ENCODE peak calls at places on chromosomes 2 and 18, in eight cellular contexts. M is heart left ventricle, V is HCT116, B is ascending aorta, T is endodermal cell, D is transverse colon, Y is fibroblast of lung, P is cardiac muscle cell. N is an unnamed sample.

GRCh38 chr2:70069049-70069448 is 18.2 kb upstream of the PCBP1 start:
- DNase-seq in B (no peak), D (peak; percentile 70), T (no peak), V (no peak), P (no peak), M (no peak), Y (no peak), N (peak; percentile 78)

GRCh38 chr2:188776634-188777033 is 197.5 kb upstream of the COL3A1 start:
- DNase-seq in V (peak; percentile 65), B (no peak), D (no peak), T (no peak), P (no peak), M (no peak), Y (peak; percentile 81), N (no peak)

GRCh38 chr18:79321625-79322024 is 74.1 kb upstream of the NFATC1 start:
- DNase-seq in M (no peak), P (no peak), V (no peak), Y (peak; percentile 38), B (no peak), T (no peak), D (no peak), N (no peak)

GRCh38 chr2:111946294-111947114 is 48.1 kb downstream of the MERTK start:
- DNase-seq in D (peak; percentile 58), B (no peak), Y (peak; percentile 98), P (peak; percentile 25), T (no peak), M (no peak), V (peak; percentile 94), N (peak; percentile 87)

GRCh38 chr2:3610415-3610814 is 15.5 kb downstream of the COLEC11 start:
- DNase-seq in B (no peak), P (no peak), M (no peak), D (no peak), T (no peak), Y (no peak), V (no peak), N (no peak)

GRCh38 chr2:27379840-27380625 is 501 bp downstream of the ZNF513 start:
- DNase-seq in B (no peak), Y (peak; percentile 59), T (peak; percentile 65), P (no peak), D (peak; percentile 73), V (no peak), M (peak; percentile 89), N (peak; percentile 81)

GRCh38 chr2:200239216-200239615 is 67.3 kb upstream of the SPATS2L start:
- DNase-seq in P (no peak), T (no peak), M (no peak), B (no peak), D (no peak), Y (no peak), V (no peak), N (no peak)

GRCh38 chr2:19312949-19313348 is 45.5 kb downstream of the OSR1 start:
- DNase-seq in B (no peak), D (no peak), P (peak; percentile 17), V (peak; percentile 4), Y (peak; percentile 63), M (no peak), T (peak; percentile 67), N (peak; percentile 12)

GRCh38 chr2:88626171-88627054 is 851 bp downstream of the EIF2AK3 start:
- DNase-seq in Y (no peak), B (no peak), D (peak; percentile 49), P (no peak), V (no peak), M (peak; percentile 73), T (peak; percentile 73), N (peak; percentile 43)

GRCh38 chr2:10844083-10844482 is 31.5 kb upstream of the PDIA6 start:
- DNase-seq in B (no peak), D (peak; percentile 89), T (peak; percentile 89), Y (peak; percentile 68), V (no peak), P (peak; percentile 97), M (peak; percentile 83), N (no peak)

GRCh38 chr2:119674711-119675500 is 4.1 kb upstream of the TMEM177 start:
- DNase-seq in D (no peak), V (no peak), T (peak; percentile 66), B (no peak), P (no peak), M (no peak), Y (no peak), N (no peak)

GRCh38 chr2:63735263-63735662 is 106.4 kb upstream of the UGP2 start:
- DNase-seq in V (no peak), B (no peak), P (no peak), T (no peak), M (no peak), Y (peak; percentile 34), D (no peak), N (no peak)

GRCh38 chr2:113324684-113325160 is 46.0 kb upstream of the PAX8 start:
- DNase-seq in P (peak; percentile 72), D (peak; percentile 58), V (peak; percentile 6), M (peak; percentile 75), T (peak; percentile 88), Y (peak; percentile 67), B (no peak), N (peak; percentile 83)

GRCh38 chr18:14174706-14175085 is 42.5 kb upstream of the ZNF519 start:
- DNase-seq in D (no peak), T (no peak), V (no peak), P (no peak), M (no peak), B (no peak), Y (no peak), N (peak; percentile 34)

GRCh38 chr2:227472265-227473018 is 486 bp downstream of the AGFG1 start:
- DNase-seq in P (peak; percentile 78), T (peak; percentile 82), D (peak; percentile 46), V (no peak), Y (no peak), B (no peak), M (peak; percentile 68), N (peak; percentile 58)

GRCh38 chr2:118806797-118807667 is 40.4 kb downstream of the EN1 start:
- DNase-seq in V (no peak), D (no peak), M (no peak), P (peak; percentile 6), B (no peak), T (peak; percentile 67), Y (no peak), N (no peak)

GRCh38 chr2:47536696-47537095 is 133.7 kb downstream of the MSH2 start:
- DNase-seq in D (no peak), B (no peak), T (no peak), V (no peak), Y (no peak), M (no peak), P (no peak), N (no peak)

GRCh38 chr18:46060359-46060841 is 11.7 kb downstream of the PSTPIP2 start:
- DNase-seq in T (no peak), M (no peak), V (no peak), Y (no peak), B (no peak), P (no peak), D (no peak), N (no peak)

GRCh38 chr2:234091432-234091879 is 41.0 kb downstream of the SPP2 start:
- DNase-seq in M (no peak), V (no peak), D (no peak), Y (peak; percentile 9), P (no peak), B (no peak), T (no peak), N (no peak)

GRCh38 chr2:172095905-172096660 is 6.6 kb downstream of the DLX2 start:
- DNase-seq in V (no peak), D (no peak), P (no peak), B (no peak), Y (no peak), T (peak; percentile 80), M (no peak), N (no peak)
- H3K27me3 ChIP-seq in V (no peaks in the 10 kb centered on the region), D (peaks cover 100% of the 10 kb centered on the region), P (peaks cover 100% of the 10 kb centered on the region), B (peaks cover 73% of the 10 kb centered on the region), Y (peaks cover 33% of the 10 kb centered on the region), T (peaks cover 100% of the 10 kb centered on the region), M (peaks cover 100% of the 10 kb centered on the region), N (peaks cover 2% of the 10 kb centered on the region)

DNA sequence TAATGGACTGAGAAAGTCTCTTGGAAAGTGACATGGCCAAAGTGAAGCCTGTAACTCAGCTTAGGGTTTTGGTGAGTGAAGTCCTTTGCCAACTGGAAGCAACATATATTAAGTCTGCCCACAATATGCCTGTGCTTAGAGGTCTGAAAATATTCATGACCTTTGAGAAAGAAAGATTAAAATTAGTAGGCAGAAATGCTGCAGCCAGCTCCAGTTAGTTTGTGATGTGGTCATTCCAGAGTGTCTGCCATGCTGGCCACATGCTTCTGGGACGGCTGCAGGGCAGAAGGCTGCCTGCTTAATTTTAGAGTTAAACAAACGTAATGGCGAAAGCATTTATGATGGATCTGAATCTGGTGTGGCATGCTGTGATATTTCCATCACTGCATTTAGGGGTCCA is 95.4 kb downstream of the FHOD3 start:
- DNase-seq in P (no peak), T (no peak), D (no peak), B (no peak), Y (no peak), V (no peak), M (no peak), N (no peak)
- TF ChIP-seq CTCF in P (no peak), T (no peak), D (no peak), B (no peak), Y (no peak), V (no peak), M (no peak), N (no peak)

DNA sequence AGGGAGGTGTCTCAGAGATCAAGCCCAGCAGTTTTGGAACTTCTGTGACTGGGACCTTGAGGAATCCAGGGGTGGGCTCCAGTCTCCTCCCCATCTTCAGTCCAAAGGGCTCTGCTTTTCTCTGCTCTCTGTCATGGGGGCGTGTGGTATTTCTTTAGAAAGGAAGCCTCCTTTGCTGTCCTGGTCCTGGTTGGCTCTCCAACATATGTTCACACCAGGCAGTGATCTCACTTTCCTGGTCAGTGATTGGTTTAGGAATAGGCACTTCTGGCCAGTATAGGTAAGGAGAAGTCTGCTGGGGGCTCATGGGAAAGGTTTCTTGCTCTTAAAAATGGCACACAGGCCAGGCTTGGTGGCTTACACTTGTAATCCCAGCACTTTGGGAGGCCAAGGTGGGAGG is 115.5 kb upstream of the HAAO start:
- DNase-seq in Y (no peak), P (no peak), V (no peak), M (no peak), D (no peak), T (no peak), B (no peak), N (no peak)
- H3K4me1 ChIP-seq in Y (peaks cover 29% of the 10 kb centered on the region), P (peaks cover 18% of the 10 kb centered on the region), V (peaks cover 5% of the 10 kb centered on the region), M (peaks cover 5% of the 10 kb centered on the region), D (peaks cover 21% of the 10 kb centered on the region), T (peaks cover 19% of the 10 kb centered on the region), B (peaks cover 37% of the 10 kb centered on the region), N (peaks cover 10% of the 10 kb centered on the region)

DNA sequence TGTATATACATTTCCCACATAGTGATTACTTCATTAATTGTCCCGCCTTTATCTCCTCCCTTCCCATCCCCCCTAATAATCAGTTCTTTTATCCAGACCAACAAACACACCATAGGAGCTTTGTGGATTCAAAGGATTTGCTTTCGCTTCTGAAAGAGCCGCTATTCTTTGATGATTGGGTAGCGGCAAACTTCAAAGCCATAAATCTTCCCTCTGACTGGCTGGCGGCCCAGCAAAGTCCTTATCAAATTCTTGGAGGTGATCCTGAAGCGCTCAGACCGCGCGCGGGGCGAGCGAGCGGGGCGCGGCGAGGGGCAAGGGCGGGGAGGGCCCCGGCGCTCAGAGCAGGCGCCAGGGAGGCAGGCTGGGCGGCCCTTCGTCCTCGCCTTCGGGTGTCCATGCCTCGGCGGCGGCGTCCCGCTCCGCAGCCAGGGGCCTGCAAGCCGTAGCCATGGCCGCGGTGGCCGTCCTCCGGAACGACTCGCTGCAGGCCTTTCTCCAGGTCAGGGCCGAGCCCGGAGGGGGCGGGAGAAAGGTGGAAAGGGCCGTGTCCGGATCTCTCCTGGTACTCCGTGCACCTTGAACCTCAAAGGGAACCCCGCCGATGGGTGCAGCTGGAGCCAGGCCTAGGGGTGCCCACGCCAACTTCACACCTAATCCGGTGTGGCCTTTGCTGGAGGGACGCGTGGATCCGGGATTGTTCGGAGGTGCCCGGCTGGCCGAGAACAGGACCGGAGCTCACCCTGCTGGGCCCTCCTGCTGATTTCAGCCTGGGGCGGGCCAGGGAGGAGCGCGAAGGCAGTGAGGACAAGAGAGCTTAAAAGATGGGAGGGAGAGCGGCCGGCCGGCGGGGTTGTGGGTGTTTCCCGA is at the start of gene SP5:
- DNase-seq in T (peak; percentile 97), D (peak; percentile 44), V (peak; percentile 35), P (peak; percentile 83), Y (peak; percentile 44), M (peak; percentile 71), B (no peak), N (peak; percentile 95)
- H3K27me3 ChIP-seq in T (peaks cover 39% of the 10 kb centered on the region), D (peaks cover 96% of the 10 kb centered on the region), V (no peaks in the 10 kb centered on the region), P (peaks cover 96% of the 10 kb centered on the region), Y (peaks cover 66% of the 10 kb centered on the region), M (peaks cover 81% of the 10 kb centered on the region), B (peaks cover 14% of the 10 kb centered on the region), N (no peaks in the 10 kb centered on the region)